ENCODE peak calls at places on chromosome 2, in seven cellular contexts. One of them, this sample, is unnamed. For H3K4me1, the result is how much of the 10 kb centered on the place peaks cover.

GRCh38 chr2:165796129-165796528 is 2.1 kb upstream of the GALNT3 start:
- DNase-seq in mammary epithelial cell: no peak
- DNase-seq in hepatocyte: no peak
- DNase-seq in PC-9: no peak
- DNase-seq in keratinocyte: no peak
- DNase-seq in astrocyte: no peak
- DNase-seq in GM23248: no peak
- DNase-seq in this sample: no peak

GRCh38 chr2:169036717-169037450 is 5.8 kb upstream of the ABCB11 start:
- DNase-seq in mammary epithelial cell: no peak
- DNase-seq in hepatocyte: no peak
- DNase-seq in PC-9: no peak
- DNase-seq in keratinocyte: no peak
- DNase-seq in astrocyte: no peak
- DNase-seq in GM23248: no peak
- DNase-seq in this sample: no peak

GRCh38 chr2:28649481-28650260 is 102.0 kb upstream of the PPP1CB start:
- DNase-seq in mammary epithelial cell: peak
- DNase-seq in hepatocyte: no peak
- DNase-seq in PC-9: peak
- DNase-seq in keratinocyte: no peak
- DNase-seq in astrocyte: no peak
- DNase-seq in GM23248: peak
- DNase-seq in this sample: peak

GRCh38 chr2:68770271-68771111 is 35.9 kb downstream of the ARHGAP25 start:
- DNase-seq in mammary epithelial cell: peak
- DNase-seq in hepatocyte: no peak
- DNase-seq in PC-9: no peak
- DNase-seq in keratinocyte: no peak
- DNase-seq in astrocyte: peak
- DNase-seq in GM23248: no peak
- DNase-seq in this sample: no peak

GRCh38 chr2:17803492-17803891 is 12.8 kb upstream of the MSGN1 start:
- DNase-seq in mammary epithelial cell: no peak
- DNase-seq in hepatocyte: no peak
- DNase-seq in PC-9: no peak
- DNase-seq in keratinocyte: no peak
- DNase-seq in astrocyte: no peak
- DNase-seq in GM23248: no peak
- DNase-seq in this sample: no peak

GRCh38 chr2:132609101-132609890 is 60.7 kb downstream of the LYPD1 start:
- DNase-seq in mammary epithelial cell: no peak
- DNase-seq in hepatocyte: no peak
- DNase-seq in PC-9: no peak
- DNase-seq in keratinocyte: no peak
- DNase-seq in astrocyte: no peak
- DNase-seq in GM23248: no peak
- DNase-seq in this sample: no peak

GRCh38 chr2:234771985-234772774 is 179.6 kb upstream of the SH3BP4 start:
- DNase-seq in mammary epithelial cell: peak
- DNase-seq in hepatocyte: no peak
- DNase-seq in PC-9: peak
- DNase-seq in keratinocyte: no peak
- DNase-seq in astrocyte: peak
- DNase-seq in GM23248: peak
- DNase-seq in this sample: no peak

GRCh38 chr2:219001577-219002394 is 8.6 kb upstream of the CRYBA2 start:
- DNase-seq in mammary epithelial cell: peak
- DNase-seq in hepatocyte: peak
- DNase-seq in PC-9: peak
- DNase-seq in keratinocyte: peak
- DNase-seq in astrocyte: no peak
- DNase-seq in GM23248: no peak
- DNase-seq in this sample: peak

GRCh38 chr2:213627054-213627710 is 342.9 kb downstream of the SPAG16 start:
- DNase-seq in mammary epithelial cell: no peak
- DNase-seq in hepatocyte: peak
- DNase-seq in PC-9: no peak
- DNase-seq in keratinocyte: no peak
- DNase-seq in astrocyte: no peak
- DNase-seq in GM23248: no peak
- DNase-seq in this sample: no peak

GRCh38 chr2:64698668-64699444 is 45.1 kb upstream of the SERTAD2 start:
- DNase-seq in mammary epithelial cell: peak
- DNase-seq in hepatocyte: peak
- DNase-seq in PC-9: peak
- DNase-seq in keratinocyte: peak
- DNase-seq in astrocyte: peak
- DNase-seq in GM23248: peak
- DNase-seq in this sample: peak

GRCh38 chr2:133431289-133431688 is 137.0 kb downstream of the NCKAP5 start:
- DNase-seq in mammary epithelial cell: peak
- DNase-seq in hepatocyte: peak
- DNase-seq in PC-9: no peak
- DNase-seq in keratinocyte: peak
- DNase-seq in astrocyte: peak
- DNase-seq in GM23248: no peak
- DNase-seq in this sample: no peak

GRCh38 chr2:68052717-68053422 is 9.9 kb downstream of the C1D start:
- DNase-seq in mammary epithelial cell: no peak
- DNase-seq in hepatocyte: no peak
- DNase-seq in PC-9: no peak
- DNase-seq in keratinocyte: no peak
- DNase-seq in astrocyte: peak
- DNase-seq in GM23248: peak
- DNase-seq in this sample: no peak

GRCh38 chr2:119282966-119283511 is 59.4 kb downstream of the STEAP3 start:
- DNase-seq in mammary epithelial cell: peak
- DNase-seq in hepatocyte: no peak
- DNase-seq in PC-9: no peak
- DNase-seq in keratinocyte: no peak
- DNase-seq in astrocyte: no peak
- DNase-seq in GM23248: peak
- DNase-seq in this sample: no peak

GRCh38 chr2:134218928-134219707 is 34.8 kb upstream of the MGAT5 start:
- DNase-seq in mammary epithelial cell: no peak
- DNase-seq in hepatocyte: peak
- DNase-seq in PC-9: peak
- DNase-seq in keratinocyte: no peak
- DNase-seq in astrocyte: no peak
- DNase-seq in GM23248: no peak
- DNase-seq in this sample: no peak

GRCh38 chr2:226561962-226562361 is 237.7 kb downstream of the IRS1 start:
- DNase-seq in mammary epithelial cell: peak
- DNase-seq in hepatocyte: peak
- DNase-seq in PC-9: peak
- DNase-seq in keratinocyte: no peak
- DNase-seq in astrocyte: peak
- DNase-seq in GM23248: no peak
- DNase-seq in this sample: no peak

GRCh38 chr2:225091336-225091735 is 49.1 kb upstream of the DOCK10 start:
- DNase-seq in mammary epithelial cell: peak
- DNase-seq in hepatocyte: no peak
- DNase-seq in PC-9: peak
- DNase-seq in keratinocyte: peak
- DNase-seq in astrocyte: peak
- DNase-seq in GM23248: peak
- DNase-seq in this sample: peak

GRCh38 chr2:169363570-169364150 is 1.3 kb upstream of the LRP2 start:
- DNase-seq in mammary epithelial cell: peak
- DNase-seq in hepatocyte: peak
- DNase-seq in PC-9: no peak
- DNase-seq in keratinocyte: no peak
- DNase-seq in astrocyte: no peak
- DNase-seq in GM23248: peak
- DNase-seq in this sample: no peak

GRCh38 chr2:200223385-200223784 is 83.1 kb upstream of the SPATS2L start:
- DNase-seq in mammary epithelial cell: no peak
- DNase-seq in hepatocyte: no peak
- DNase-seq in PC-9: no peak
- DNase-seq in keratinocyte: no peak
- DNase-seq in astrocyte: peak
- DNase-seq in GM23248: peak
- DNase-seq in this sample: no peak

GRCh38 chr2:120436460-120436739 is 90.5 kb downstream of the INHBB start:
- DNase-seq in mammary epithelial cell: no peak
- DNase-seq in hepatocyte: no peak
- DNase-seq in PC-9: no peak
- DNase-seq in keratinocyte: no peak
- DNase-seq in astrocyte: no peak
- DNase-seq in GM23248: peak
- DNase-seq in this sample: no peak

GRCh38 chr2:69168950-69169695 is 156.1 kb downstream of the ANTXR1 start:
- DNase-seq in mammary epithelial cell: no peak
- DNase-seq in hepatocyte: no peak
- DNase-seq in PC-9: no peak
- DNase-seq in keratinocyte: no peak
- DNase-seq in astrocyte: no peak
- DNase-seq in GM23248: no peak
- DNase-seq in this sample: no peak

GRCh38 chr2:219687266-219687665 is 59.8 kb downstream of the SLC4A3 start:
- DNase-seq in mammary epithelial cell: peak
- DNase-seq in hepatocyte: no peak
- DNase-seq in PC-9: no peak
- DNase-seq in keratinocyte: no peak
- DNase-seq in astrocyte: peak
- DNase-seq in GM23248: peak
- DNase-seq in this sample: peak

GRCh38 chr2:223260681-223261080 is 208.7 kb downstream of the KCNE4 start:
- DNase-seq in mammary epithelial cell: peak
- DNase-seq in hepatocyte: no peak
- DNase-seq in PC-9: no peak
- DNase-seq in keratinocyte: no peak
- DNase-seq in astrocyte: peak
- DNase-seq in GM23248: peak
- DNase-seq in this sample: no peak

GRCh38 chr2:207630491-207630890 is 5.3 kb upstream of the METTL21A start:
- DNase-seq in mammary epithelial cell: no peak
- DNase-seq in hepatocyte: no peak
- DNase-seq in PC-9: no peak
- DNase-seq in keratinocyte: no peak
- DNase-seq in astrocyte: no peak
- DNase-seq in GM23248: no peak
- DNase-seq in this sample: no peak

GRCh38 chr2:175363719-175364118 is 182.2 kb upstream of the ATP5MC3 start:
- DNase-seq in mammary epithelial cell: no peak
- DNase-seq in hepatocyte: no peak
- DNase-seq in PC-9: no peak
- DNase-seq in keratinocyte: no peak
- DNase-seq in astrocyte: no peak
- DNase-seq in GM23248: no peak
- DNase-seq in this sample: no peak

GRCh38 chr2:175371378-175371777 is 189.9 kb upstream of the ATP5MC3 start:
- DNase-seq in mammary epithelial cell: no peak
- DNase-seq in hepatocyte: no peak
- DNase-seq in PC-9: no peak
- DNase-seq in keratinocyte: no peak
- DNase-seq in astrocyte: no peak
- DNase-seq in GM23248: no peak
- DNase-seq in this sample: no peak

GRCh38 chr2:175366814-175367213 is 185.3 kb upstream of the ATP5MC3 start:
- DNase-seq in mammary epithelial cell: peak
- DNase-seq in hepatocyte: peak
- DNase-seq in PC-9: no peak
- DNase-seq in keratinocyte: peak
- DNase-seq in astrocyte: peak
- DNase-seq in GM23248: peak
- DNase-seq in this sample: peak
- TF ChIP-seq EZH2 in mammary epithelial cell: no peak
- TF ChIP-seq EZH2 in hepatocyte: no peak
- TF ChIP-seq EZH2 in PC-9: no peak
- TF ChIP-seq EZH2 in keratinocyte: no peak
- TF ChIP-seq EZH2 in astrocyte: no peak
- TF ChIP-seq EZH2 in GM23248: no peak
- TF ChIP-seq EZH2 in this sample: no peak

GRCh38 chr2:197148401-197148800 is 162.2 kb downstream of the ANKRD44 start:
- DNase-seq in mammary epithelial cell: no peak
- DNase-seq in hepatocyte: no peak
- DNase-seq in PC-9: no peak
- DNase-seq in keratinocyte: no peak
- DNase-seq in astrocyte: no peak
- DNase-seq in GM23248: no peak
- DNase-seq in this sample: no peak
- H3K4me1 ChIP-seq in mammary epithelial cell: under half
- H3K4me1 ChIP-seq in hepatocyte: under half
- H3K4me1 ChIP-seq in PC-9: under half
- H3K4me1 ChIP-seq in keratinocyte: under half
- H3K4me1 ChIP-seq in astrocyte: under half
- H3K4me1 ChIP-seq in GM23248: under half
- H3K4me1 ChIP-seq in this sample: under half

DNA sequence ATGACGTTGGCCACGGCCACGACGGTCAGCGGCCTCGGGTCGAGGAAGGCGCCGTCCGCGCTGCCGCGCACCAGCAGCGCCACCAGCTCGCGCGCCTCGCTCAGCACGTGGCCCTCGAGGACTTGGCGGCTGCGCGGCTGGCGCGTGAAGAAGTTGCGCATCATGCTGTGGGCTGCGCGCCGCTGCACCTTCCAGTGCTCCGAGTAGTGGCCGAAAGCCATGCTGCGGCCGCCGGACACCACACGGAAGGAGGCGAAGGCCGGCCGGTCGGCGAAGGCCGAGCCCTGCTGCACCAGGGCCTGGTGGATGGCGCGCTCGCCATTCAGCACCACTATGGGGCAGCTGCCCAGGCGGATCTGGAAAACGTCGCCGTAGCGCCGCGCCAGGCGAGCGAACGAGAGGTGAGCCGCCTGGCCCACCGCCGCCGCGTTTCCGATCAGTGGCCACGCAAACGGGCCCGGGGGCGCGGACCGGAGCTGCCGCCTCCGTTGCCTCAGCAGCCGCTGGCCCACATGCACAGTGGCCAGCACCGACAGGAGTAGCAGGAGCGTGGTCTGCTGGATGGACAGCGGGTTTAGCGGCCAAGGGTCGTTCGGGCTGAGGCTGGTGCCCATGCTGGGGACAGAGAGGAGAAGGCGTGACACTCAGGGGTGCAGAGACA is 1.0 kb downstream of the CYP1B1 start:
- DNase-seq in mammary epithelial cell: no peak
- DNase-seq in hepatocyte: peak
- DNase-seq in PC-9: peak
- DNase-seq in keratinocyte: no peak
- DNase-seq in astrocyte: peak
- DNase-seq in GM23248: peak
- DNase-seq in this sample: no peak
- TF ChIP-seq EZH2 in mammary epithelial cell: no peak
- TF ChIP-seq EZH2 in hepatocyte: peak
- TF ChIP-seq EZH2 in PC-9: no peak
- TF ChIP-seq EZH2 in keratinocyte: no peak
- TF ChIP-seq EZH2 in astrocyte: peak
- TF ChIP-seq EZH2 in GM23248: no peak
- TF ChIP-seq EZH2 in this sample: no peak

GRCh38 chr2:38698604-38699003 is 32.7 kb downstream of the GALM start:
- DNase-seq in mammary epithelial cell: no peak
- DNase-seq in hepatocyte: no peak
- DNase-seq in PC-9: no peak
- DNase-seq in keratinocyte: no peak
- DNase-seq in astrocyte: no peak
- DNase-seq in GM23248: no peak
- DNase-seq in this sample: no peak
- H3K4me1 ChIP-seq in mammary epithelial cell: under half
- H3K4me1 ChIP-seq in hepatocyte: under half
- H3K4me1 ChIP-seq in PC-9: under half
- H3K4me1 ChIP-seq in keratinocyte: under half
- H3K4me1 ChIP-seq in astrocyte: under half
- H3K4me1 ChIP-seq in GM23248: under half
- H3K4me1 ChIP-seq in this sample: under half

This sample was measured in HCT116.